ENCODE peak calls at places on chromosomes 11 and 22, in five cellular contexts. E is fibroblast of lung; F is effector memory CD4-positive, alpha-beta T cell; P is thoracic aorta; M is lower lobe of right lung. C is an unnamed sample.

GRCh38 chr22:28582806-28583205 is 96.8 kb downstream of the TTC28 start:
- DNase-seq in F (no peak), P (no peak), M (no peak), E (peak; percentile 86), C (peak; percentile 19)

GRCh38 chr11:131904756-131905155 is 534.3 kb downstream of the NTM start:
- DNase-seq in P (no peak), M (no peak), F (no peak), E (no peak), C (peak; percentile 38)

GRCh38 chr11:30879322-30880020 is 293.3 kb upstream of the MPPED2 start:
- DNase-seq in E (no peak), F (no peak), M (no peak), P (no peak), C (no peak)

GRCh38 chr11:120929664-120930154 is 94.2 kb upstream of the TBCEL start:
- DNase-seq in P (no peak), M (peak; percentile 55), E (peak; percentile 28), F (no peak), C (no peak)

GRCh38 chr11:36657610-36658225 is 59.7 kb upstream of the RAG2 start:
- DNase-seq in F (no peak), P (no peak), M (no peak), E (no peak), C (no peak)

GRCh38 chr22:47250995-47251765 is 488.7 kb downstream of the TBC1D22A start:
- DNase-seq in F (no peak), M (no peak), E (no peak), P (no peak), C (no peak)

GRCh38 chr11:86492370-86493030 is 117.8 kb downstream of the CCDC81 start:
- DNase-seq in P (no peak), M (no peak), E (peak; percentile 25), F (no peak), C (no peak)

GRCh38 chr11:27991731-27992130 is 116.2 kb downstream of the KIF18A start:
- DNase-seq in E (no peak), P (no peak), M (no peak), F (no peak), C (no peak)

GRCh38 chr22:44369916-44370804 is 57.4 kb upstream of the SHISAL1 start:
- DNase-seq in E (no peak), P (no peak), M (peak; percentile 5), F (no peak), C (no peak)

GRCh38 chr22:49930596-49931412 is 12.4 kb downstream of the CRELD2 start:
- DNase-seq in P (peak; percentile 52), M (peak; percentile 75), F (no peak), E (peak; percentile 20), C (peak; percentile 75)

GRCh38 chr22:23110922-23111527 is 30.8 kb downstream of the RSPH14 start:
- DNase-seq in F (no peak), M (no peak), E (peak; percentile 5), P (no peak), C (no peak)

GRCh38 chr11:65851083-65851579 is 6.8 kb downstream of the CFL1 start:
- DNase-seq in M (no peak), F (no peak), P (no peak), E (no peak), C (peak; percentile 73)

GRCh38 chr11:78248191-78248590 is 59.5 kb downstream of the USP35 start:
- DNase-seq in E (no peak), P (no peak), F (no peak), M (no peak), C (no peak)

GRCh38 chr11:123235687-123236261 is 40.7 kb upstream of the CLMP start:
- DNase-seq in P (no peak), M (no peak), F (no peak), E (peak; percentile 27), C (no peak)

GRCh38 chr22:31637375-31637937 is 24.6 kb downstream of the PISD start:
- DNase-seq in F (no peak), P (no peak), M (peak; percentile 83), E (no peak), C (no peak)

GRCh38 chr11:123429336-123429735 is 733 bp upstream of the GRAMD1B start:
- DNase-seq in P (no peak), M (no peak), F (no peak), E (peak; percentile 70), C (no peak)

GRCh38 chr11:65487467-65488272 is 11.2 kb upstream of the MALAT1 start:
- DNase-seq in E (peak; percentile 100), M (peak; percentile 98), F (peak; percentile 48), P (peak; percentile 99), C (peak; percentile 99)

GRCh38 chr22:19909350-19910179 is 32.0 kb upstream of the COMT start:
- DNase-seq in E (peak; percentile 57), F (peak; percentile 63), M (peak; percentile 86), P (peak; percentile 64), C (peak; percentile 72)

GRCh38 chr11:64062185-64063039 is 26.7 kb downstream of the FLRT1 start:
- DNase-seq in E (no peak), P (no peak), F (no peak), M (no peak), C (no peak)

GRCh38 chr22:25829237-25829636 is 87.2 kb downstream of the MYO18B start:
- DNase-seq in E (no peak), F (no peak), P (no peak), M (no peak), C (no peak)

GRCh38 chr22:30586414-30586813 is 5.3 kb downstream of the PES1 start:
- DNase-seq in F (no peak), P (no peak), E (no peak), M (no peak), C (no peak)

GRCh38 chr11:85875505-85875904 is 20.3 kb downstream of the CCDC83 start:
- DNase-seq in E (peak; percentile 73), P (no peak), M (no peak), F (no peak), C (no peak)

GRCh38 chr11:73217810-73218105 is 323 bp upstream of the P2RY2 start:
- DNase-seq in E (no peak), P (no peak), M (no peak), F (no peak), C (no peak)

GRCh38 chr11:130389315-130389935 is 39.0 kb downstream of the ADAMTS8 start:
- DNase-seq in E (no peak), P (no peak), M (no peak), F (no peak), C (peak; percentile 23)

GRCh38 chr11:13053255-13053917 is 44.3 kb downstream of the RASSF10 start:
- DNase-seq in M (no peak), E (no peak), P (no peak), F (no peak), C (no peak)

GRCh38 chr11:13054278-13054677 is 45.2 kb downstream of the RASSF10 start:
- DNase-seq in E (no peak), P (no peak), F (no peak), M (no peak), C (no peak)

GRCh38 chr11:13052130-13052541 is 43.0 kb downstream of the RASSF10 start:
- DNase-seq in P (no peak), M (no peak), E (no peak), F (no peak), C (no peak)

GRCh38 chr11:13047884-13048283 is 38.8 kb downstream of the RASSF10 start:
- DNase-seq in M (no peak), P (no peak), E (no peak), F (no peak), C (no peak)

DNA sequence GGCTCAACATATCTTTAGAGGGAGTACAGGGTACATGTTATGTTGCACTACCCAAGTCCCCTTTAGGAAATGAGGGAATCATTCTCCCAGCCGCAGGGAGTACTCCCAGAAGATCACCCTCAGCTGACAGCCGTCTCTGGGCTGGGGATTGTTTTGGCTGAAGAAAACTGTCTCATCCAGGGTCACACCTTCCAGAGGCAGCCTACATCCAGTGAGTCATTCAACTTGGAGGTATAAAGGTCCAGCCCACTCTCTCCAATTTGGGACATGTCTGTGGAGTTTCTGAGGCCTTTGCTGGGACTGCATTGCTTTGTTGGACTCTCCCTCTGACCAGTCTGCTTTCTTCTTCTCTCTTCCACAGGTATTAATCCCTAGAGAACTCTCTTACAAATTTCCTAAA is 42.1 kb downstream of the RASSF10 start:
- DNase-seq in E (peak; percentile 39), M (no peak), F (no peak), P (no peak), C (no peak)
- H3K4me1 ChIP-seq in E (no peaks in the 10 kb centered on the region), M (no peaks in the 10 kb centered on the region), F (no peaks in the 10 kb centered on the region), P (no peaks in the 10 kb centered on the region), C (no peaks in the 10 kb centered on the region)

GRCh38 chr22:40044870-40045834 is 50.4 kb downstream of the FAM83F start:
- DNase-seq in M (peak; percentile 73), P (no peak), E (peak; percentile 24), F (peak; percentile 72), C (peak; percentile 29)

GRCh38 chr22:40043086-40043485 is 48.3 kb downstream of the FAM83F start:
- DNase-seq in M (no peak), P (no peak), E (no peak), F (no peak), C (no peak)

GRCh38 chr22:40043793-40044101 is 49.0 kb downstream of the FAM83F start:
- DNase-seq in E (no peak), M (no peak), P (no peak), F (no peak), C (no peak)

GRCh38 chr22:40044102-40044869 is 49.5 kb downstream of the FAM83F start:
- DNase-seq in P (peak; percentile 93), E (peak; percentile 99), F (peak; percentile 97), M (peak; percentile 97), C (peak; percentile 100)

GRCh38 chr22:40046126-40046525 is 51.4 kb downstream of the FAM83F start:
- DNase-seq in P (no peak), F (no peak), M (no peak), E (no peak), C (no peak)
- H3K4me1 ChIP-seq in P (peaks cover 16% of the 10 kb centered on the region), F (peaks cover 20% of the 10 kb centered on the region), M (peaks cover 48% of the 10 kb centered on the region), E (peaks cover 5% of the 10 kb centered on the region), C (peaks cover 12% of the 10 kb centered on the region)

GRCh38 chr22:41320416-41321240 is 19.3 kb downstream of the ZC3H7B start:
- DNase-seq in P (no peak), M (no peak), F (no peak), E (no peak), C (no peak)

GRCh38 chr22:41327124-41327523 is 25.8 kb downstream of the ZC3H7B start:
- DNase-seq in F (no peak), E (no peak), P (no peak), M (no peak), C (no peak)

GRCh38 chr22:41330169-41330568 is 28.8 kb downstream of the ZC3H7B start:
- DNase-seq in M (no peak), E (no peak), F (no peak), P (no peak), C (no peak)

DNA sequence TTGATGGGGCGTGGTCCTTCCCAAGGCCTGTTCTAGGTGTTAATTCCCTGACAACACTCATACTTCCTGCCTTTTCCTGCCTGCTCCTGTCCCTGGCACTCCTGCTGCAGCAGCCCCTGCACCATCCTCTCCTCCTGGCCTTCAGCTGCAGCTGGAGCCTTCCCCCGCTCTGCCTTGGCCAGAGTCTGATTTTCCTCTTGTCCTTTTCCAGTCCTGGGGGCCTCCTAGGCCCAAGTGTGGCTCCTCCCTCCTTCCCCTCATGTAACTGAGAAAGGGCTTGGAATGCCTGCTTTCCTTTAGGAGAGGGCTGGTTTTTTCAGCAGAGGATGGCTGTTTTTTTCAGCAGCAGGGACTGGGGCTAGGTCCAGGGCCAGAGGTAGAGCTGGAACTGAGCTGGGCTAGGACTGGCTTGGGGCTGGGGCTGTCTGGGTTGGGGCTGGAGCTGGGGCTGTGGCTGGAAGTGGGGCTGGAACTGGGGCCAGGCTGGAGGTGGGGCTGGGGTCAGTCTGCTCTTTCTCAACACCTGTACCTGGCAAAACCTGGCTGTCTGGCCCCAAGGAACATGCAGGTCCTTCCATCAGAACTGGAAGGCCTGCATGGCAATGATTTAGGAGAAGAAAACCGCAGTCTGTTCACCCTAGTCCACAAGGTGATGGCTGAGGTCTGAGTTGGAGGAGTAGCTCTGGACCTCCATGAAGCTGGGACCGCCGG is 23.6 kb downstream of the ZC3H7B start:
- DNase-seq in M (no peak), F (no peak), E (no peak), P (no peak), C (no peak)
- H3K4me1 ChIP-seq in M (no peaks in the 10 kb centered on the region), F (no peaks in the 10 kb centered on the region), E (no peaks in the 10 kb centered on the region), P (no peaks in the 10 kb centered on the region), C (no peaks in the 10 kb centered on the region)

GRCh38 chr11:41660585-41660984 is 201.1 kb upstream of the LRRC4C start:
- DNase-seq in M (no peak), E (no peak), F (no peak), P (no peak), C (peak; percentile 12)
- H3K4me1 ChIP-seq in M (no peaks in the 10 kb centered on the region), E (no peaks in the 10 kb centered on the region), F (no peaks in the 10 kb centered on the region), P (no peaks in the 10 kb centered on the region), C (no peaks in the 10 kb centered on the region)

C was measured in SJSA1.